ENCODE peak calls at places on chromosomes 13 and 19, in five cellular contexts. J is tibial nerve, E is heart right ventricle, T is endodermal cell, Y is esophagus muscularis mucosa. R is an unnamed sample.
A peak's percentile ranks its signal among the peaks of the same experiment; 100 is the strongest.

GRCh38 chr19:15448778-15449619 is 757 bp downstream of the WIZ start:
- DNase-seq in J (no peak), E (peak; percentile 29), T (peak; percentile 65), Y (no peak), R (no peak)

GRCh38 chr13:50069255-50069654 is 54.0 kb downstream of the KCNRG start:
- DNase-seq in J (no peak), E (no peak), T (no peak), Y (no peak), R (no peak)

GRCh38 chr19:1992759-1993260 is 22.7 kb downstream of the BTBD2 start:
- DNase-seq in J (no peak), E (no peak), T (peak; percentile 90), Y (no peak), R (no peak)

GRCh38 chr13:104143760-104144406 is 1077.7 kb upstream of the SLC10A2 start:
- DNase-seq in J (no peak), E (no peak), T (peak; percentile 53), Y (no peak), R (no peak)

GRCh38 chr19:47719047-47719885 is 6.0 kb downstream of the EHD2 start:
- DNase-seq in J (peak; percentile 77), E (peak; percentile 91), T (peak; percentile 64), Y (peak; percentile 98), R (peak; percentile 95)

GRCh38 chr19:53828531-53828930 is 4.4 kb upstream of the NLRP12 start:
- DNase-seq in J (no peak), E (no peak), T (no peak), Y (no peak), R (no peak)

GRCh38 chr19:17052439-17052838 is 22.8 kb downstream of the HAUS8 start:
- DNase-seq in J (no peak), E (no peak), T (peak; percentile 87), Y (no peak), R (no peak)

GRCh38 chr13:71242191-71242590 is 624.8 kb downstream of the DACH1 start:
- DNase-seq in J (no peak), E (no peak), T (no peak), Y (no peak), R (no peak)

GRCh38 chr13:20940083-20940482 is 37.5 kb upstream of the XPO4 start:
- DNase-seq in J (no peak), E (no peak), T (no peak), Y (no peak), R (no peak)

GRCh38 chr19:52662631-52663030 is 24.5 kb upstream of the ZNF83 start:
- DNase-seq in J (no peak), E (no peak), T (no peak), Y (no peak), R (no peak)

GRCh38 chr19:6063576-6063961 is 46.7 kb downstream of the RFX2 start:
- DNase-seq in J (no peak), E (no peak), T (peak; percentile 38), Y (no peak), R (peak; percentile 25)

GRCh38 chr19:38375748-38376147 is 1.4 kb downstream of the PSMD8 start:
- DNase-seq in J (no peak), E (no peak), T (no peak), Y (no peak), R (no peak)

GRCh38 chr19:31718041-31718440 is 368.8 kb upstream of the TSHZ3 start:
- DNase-seq in J (no peak), E (no peak), T (peak; percentile 6), Y (no peak), R (no peak)

GRCh38 chr13:73215807-73216206 is 157.0 kb downstream of the KLF5 start:
- DNase-seq in J (no peak), E (no peak), T (no peak), Y (no peak), R (peak; percentile 1)

GRCh38 chr19:41997121-41997850 is 3.3 kb upstream of the ATP1A3 start:
- DNase-seq in J (no peak), E (peak; percentile 54), T (peak; percentile 91), Y (no peak), R (no peak)

GRCh38 chr13:101473458-101473857 is 21.0 kb downstream of the ITGBL1 start:
- DNase-seq in J (no peak), E (no peak), T (no peak), Y (no peak), R (no peak)

GRCh38 chr19:6108721-6109633 is 1.3 kb downstream of the RFX2 start:
- DNase-seq in J (peak; percentile 43), E (peak; percentile 57), T (peak; percentile 70), Y (peak; percentile 93), R (peak; percentile 57)

GRCh38 chr13:105778196-105778595 is 757.3 kb downstream of the EFNB2 start:
- DNase-seq in J (no peak), E (no peak), T (no peak), Y (no peak), R (no peak)

GRCh38 chr13:30798776-30799625 is 63.7 kb downstream of the ALOX5AP start:
- DNase-seq in J (no peak), E (no peak), T (no peak), Y (no peak), R (peak; percentile 77)

GRCh38 chr13:30800107-30800506 is 64.8 kb downstream of the ALOX5AP start:
- DNase-seq in J (no peak), E (no peak), T (no peak), Y (no peak), R (no peak)

GRCh38 chr13:30796833-30797601 is 61.7 kb downstream of the ALOX5AP start:
- DNase-seq in J (no peak), E (no peak), T (no peak), Y (no peak), R (no peak)

GRCh38 chr13:30797847-30798246 is 62.5 kb downstream of the ALOX5AP start:
- DNase-seq in J (no peak), E (no peak), T (no peak), Y (no peak), R (no peak)

GRCh38 chr13:30796132-30796832 is 60.9 kb downstream of the ALOX5AP start:
- DNase-seq in J (no peak), E (no peak), T (no peak), Y (no peak), R (peak; percentile 61)
- H3K4me3 ChIP-seq in J (no peak overlapping the region), E (no peak overlapping the region), T (no peak overlapping the region), Y (peak overlapping the region; percentile 24), R (no peak overlapping the region)

GRCh38 chr19:8210660-8211101 is 1.5 kb downstream of the CERS4 start:
- DNase-seq in J (no peak), E (no peak), T (no peak), Y (no peak), R (no peak)

GRCh38 chr19:8209111-8209964 is at the start of gene CERS4:
- DNase-seq in J (peak; percentile 48), E (no peak), T (peak; percentile 98), Y (no peak), R (no peak)

GRCh38 chr19:8208119-8208709 is 956 bp upstream of the CERS4 start:
- DNase-seq in J (no peak), E (peak; percentile 27), T (peak; percentile 87), Y (no peak), R (no peak)

GRCh38 chr19:8208710-8209110 is 460 bp upstream of the CERS4 start:
- DNase-seq in J (peak; percentile 30), E (peak; percentile 86), T (no peak), Y (no peak), R (no peak)

GRCh38 chr19:8209965-8210659 is 942 bp downstream of the CERS4 start:
- DNase-seq in J (no peak), E (no peak), T (peak; percentile 81), Y (no peak), R (no peak)
- H3K4me3 ChIP-seq in J (peak overlapping the region; percentile 91), E (peak overlapping the region; percentile 89), T (peak overlapping the region; percentile 94), Y (peak overlapping the region; percentile 74), R (no peak overlapping the region)

DNA sequence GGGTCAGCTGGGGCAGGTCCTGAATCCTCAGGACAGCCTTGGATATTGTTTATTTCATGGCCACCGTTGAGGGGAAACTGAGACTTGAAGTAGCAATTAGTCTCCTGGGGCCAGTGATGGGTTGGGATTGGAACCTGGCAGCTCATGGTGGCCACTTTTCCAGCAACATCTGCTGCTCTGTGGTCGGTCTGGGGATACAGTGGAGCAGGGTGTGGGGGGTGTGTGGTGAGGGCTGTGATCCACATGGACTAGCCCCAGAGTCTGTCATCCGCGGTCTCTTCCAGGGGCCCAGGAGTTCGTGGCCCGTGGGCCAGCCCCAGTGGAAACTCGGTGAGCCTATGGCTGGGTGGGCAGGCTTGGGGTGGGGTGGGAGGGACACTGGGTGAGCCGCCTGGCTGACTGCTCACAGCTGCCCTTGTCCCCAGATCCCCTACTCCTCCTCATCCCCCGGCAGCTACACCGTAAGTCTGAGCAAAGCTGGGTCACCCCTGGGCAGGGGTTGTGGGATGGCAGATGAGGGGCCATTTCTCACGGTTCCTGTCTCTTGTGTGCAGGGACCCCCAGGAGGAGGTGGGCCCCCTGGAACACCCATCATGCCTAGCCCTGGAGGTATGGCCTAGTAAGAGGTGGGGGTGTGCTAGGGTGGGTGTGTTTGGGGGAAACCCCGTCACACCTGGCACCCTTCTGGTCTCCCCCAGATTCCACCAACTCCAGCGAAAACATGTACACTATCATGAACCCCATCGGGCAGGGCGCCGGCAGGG is 5.5 kb downstream of the ISYNA1 start:
- DNase-seq in J (no peak), E (no peak), T (peak; percentile 55), Y (no peak), R (no peak)
- H3K4me3 ChIP-seq in J (no peak overlapping the region), E (peak overlapping the region; percentile 51), T (peak overlapping the region; percentile 35), Y (peak overlapping the region; percentile 56), R (peak overlapping the region; percentile 37)

GRCh38 chr19:11763117-11763516 is 3.7 kb upstream of the ZNF441 start:
- DNase-seq in J (no peak), E (no peak), T (no peak), Y (no peak), R (no peak)
- H3K4me3 ChIP-seq in J (no peak overlapping the region), E (no peak overlapping the region), T (no peak overlapping the region), Y (no peak overlapping the region), R (no peak overlapping the region)

GRCh38 chr13:57632276-57633140 is 964 bp downstream of the PCDH17 start:
- DNase-seq in J (no peak), E (peak; percentile 24), T (peak; percentile 85), Y (no peak), R (no peak)

GRCh38 chr13:57631607-57632275 is at the start of gene PCDH17:
- DNase-seq in J (no peak), E (peak; percentile 32), T (no peak), Y (no peak), R (no peak)

GRCh38 chr13:57633950-57634828 is 2.6 kb downstream of the PCDH17 start:
- DNase-seq in J (no peak), E (peak; percentile 20), T (peak; percentile 83), Y (no peak), R (no peak)

GRCh38 chr13:57634829-57635165 is 3.3 kb downstream of the PCDH17 start:
- DNase-seq in J (no peak), E (peak; percentile 20), T (no peak), Y (no peak), R (no peak)

GRCh38 chr13:57633141-57633949 is 1.8 kb downstream of the PCDH17 start:
- DNase-seq in J (no peak), E (peak; percentile 83), T (peak; percentile 95), Y (peak; percentile 91), R (no peak)
- H3K4me3 ChIP-seq in J (peak overlapping the region; percentile 34), E (peak overlapping the region; percentile 70), T (peak overlapping the region; percentile 73), Y (peak overlapping the region; percentile 60), R (no peak overlapping the region)

GRCh38 chr19:7871530-7872305 is 2.5 kb downstream of the PRR36 start:
- DNase-seq in J (peak; percentile 55), E (peak; percentile 82), T (peak; percentile 100), Y (no peak), R (peak; percentile 91)
- H3K4me3 ChIP-seq in J (no peak overlapping the region), E (peak overlapping the region; percentile 38), T (no peak overlapping the region), Y (peak overlapping the region; percentile 11), R (no peak overlapping the region)